ENCODE peak calls at places on chromosomes 6 and 20, in nine cellular contexts. K, M, Z, I, B, S, A, Y and F are unnamed samples.

GRCh38 chr6:132483779-132484679 is 28.9 kb downstream of the STX7 start:
- DNase-seq in K (peak), B (peak), Y (peak), S (no peak), A (peak), Z (peak), M (no peak), I (peak), F (peak)

GRCh38 chr6:168045141-168045691 is 33.8 kb downstream of the FRMD1 start:
- DNase-seq in S (no peak), Z (no peak), K (no peak), I (no peak), A (no peak), M (no peak), B (no peak), Y (no peak), F (peak)

GRCh38 chr6:34745277-34746103 is 11.8 kb upstream of the SNRPC start:
- DNase-seq in Y (peak), A (no peak), B (no peak), S (no peak), Z (no peak), I (peak), K (peak), M (no peak), F (peak)

GRCh38 chr6:31053873-31054272 is 43.6 kb downstream of the MUC22 start:
- DNase-seq in Y (no peak), I (no peak), A (no peak), M (no peak), K (no peak), S (no peak), Z (no peak), B (no peak), F (peak)

GRCh38 chr6:143427109-143427817 is 23.2 kb downstream of the ADAT2 start:
- DNase-seq in I (peak), K (peak), A (no peak), B (peak), M (peak), S (peak), Y (peak), Z (peak), F (peak)

GRCh38 chr20:35823147-35823546 is 51.3 kb downstream of the PHF20 start:
- DNase-seq in B (no peak), I (no peak), A (no peak), Y (no peak), Z (no peak), M (no peak), K (no peak), S (no peak), F (no peak)

GRCh38 chr6:165976705-165977104 is 190.9 kb downstream of the TBXT start:
- DNase-seq in M (no peak), B (no peak), S (no peak), Y (no peak), Z (no peak), A (no peak), K (no peak), I (no peak), F (no peak)

GRCh38 chr6:23650676-23651075 is 475.3 kb upstream of the NRSN1 start:
- DNase-seq in M (no peak), Y (no peak), B (no peak), Z (no peak), K (no peak), A (no peak), S (no peak), I (no peak), F (peak)

GRCh38 chr6:41934278-41935189 is 7.1 kb downstream of the CCND3 start:
- DNase-seq in Z (no peak), K (no peak), Y (no peak), A (no peak), S (no peak), B (no peak), M (no peak), I (no peak), F (no peak)

GRCh38 chr6:126976263-126976797 is 142.1 kb upstream of the RSPO3 start:
- DNase-seq in S (no peak), Z (no peak), M (no peak), A (no peak), B (no peak), K (no peak), Y (no peak), I (no peak), F (peak)

GRCh38 chr6:36820700-36821580 is 18.3 kb downstream of the CPNE5 start:
- DNase-seq in Z (peak), B (no peak), Y (peak), I (peak), S (no peak), A (no peak), M (no peak), K (no peak), F (no peak)

GRCh38 chr6:132227937-132228336 is 173.3 kb downstream of the MOXD1 start:
- DNase-seq in S (no peak), I (peak), K (no peak), Y (peak), A (no peak), B (no peak), Z (no peak), M (no peak), F (no peak)

GRCh38 chr20:1302578-1303541 is 26.1 kb downstream of the SDCBP2 start:
- DNase-seq in Y (no peak), M (no peak), A (no peak), K (no peak), S (no peak), Z (no peak), I (no peak), B (no peak), F (peak)

GRCh38 chr6:36430351-36430750 is 12.3 kb downstream of the PXT1 start:
- DNase-seq in A (no peak), S (no peak), Z (no peak), I (no peak), M (no peak), B (no peak), K (no peak), Y (peak), F (no peak)

GRCh38 chr20:36063916-36064660 is 90.5 kb upstream of the EPB41L1 start:
- DNase-seq in B (no peak), A (no peak), S (no peak), Y (no peak), I (no peak), M (no peak), Z (no peak), K (peak), F (no peak)

GRCh38 chr20:35626386-35627001 is 10.9 kb downstream of the SPAG4 start:
- DNase-seq in B (no peak), S (no peak), A (no peak), K (no peak), I (no peak), M (no peak), Z (no peak), Y (no peak), F (no peak)

GRCh38 chr20:57988828-57989227 is 239.6 kb downstream of the ANKRD60 start:
- DNase-seq in I (no peak), K (no peak), Y (no peak), A (no peak), Z (no peak), M (no peak), S (no peak), B (no peak), F (no peak)

GRCh38 chr6:110317189-110317588 is 41.0 kb downstream of the METTL24 start:
- DNase-seq in S (no peak), B (no peak), K (no peak), Y (no peak), I (no peak), M (no peak), A (no peak), Z (no peak), F (no peak)

GRCh38 chr20:36318166-36318565 is 12.0 kb downstream of the DLGAP4 start:
- DNase-seq in Z (no peak), B (no peak), A (no peak), I (no peak), K (no peak), S (no peak), Y (no peak), M (no peak), F (no peak)

GRCh38 chr6:43434441-43434840 is 7.1 kb downstream of the ABCC10 start:
- DNase-seq in K (no peak), S (no peak), Y (no peak), M (no peak), Z (no peak), A (no peak), I (no peak), B (no peak), F (no peak)

GRCh38 chr20:23684261-23684660 is 4.6 kb downstream of the CST4 start:
- DNase-seq in A (no peak), M (no peak), Z (no peak), I (no peak), S (no peak), Y (no peak), B (no peak), K (no peak), F (no peak)

GRCh38 chr6:126268087-126268486 is 71.8 kb upstream of the CENPW start:
- DNase-seq in B (peak), S (no peak), Y (peak), Z (no peak), M (no peak), I (no peak), A (no peak), K (no peak), F (peak)

GRCh38 chr6:91476000-91476399 is 889.1 kb upstream of the MAP3K7 start:
- DNase-seq in K (peak), M (no peak), A (no peak), Y (peak), Z (no peak), I (peak), B (no peak), S (peak), F (no peak)